ENCODE peak calls at places on chromosomes 12 and 14, in seven cellular contexts. M, H, I, A, Q, O and X are unnamed samples.

GRCh38 chr14:23694085-23694975 is 58.2 kb downstream of the DHRS2 start:
- DNase-seq in A (no peak), H (no peak), Q (no peak), M (no peak), O (no peak), I (no peak), X (no peak)

GRCh38 chr12:14373202-14373601 is 7.7 kb downstream of the ATF7IP start:
- DNase-seq in O (no peak), I (no peak), H (no peak), Q (no peak), A (no peak), M (no peak), X (no peak)

GRCh38 chr12:10851243-10851858 is 2.1 kb upstream of the PRR4 start:
- DNase-seq in O (no peak), I (no peak), Q (no peak), A (no peak), M (no peak), H (no peak), X (no peak)

GRCh38 chr12:47775100-47775911 is 2.3 kb downstream of the SLC48A1 start:
- DNase-seq in Q (no peak), H (peak), I (no peak), A (no peak), O (peak), M (no peak), X (no peak)

GRCh38 chr12:54004841-54005530 is 3.8 kb upstream of the HOXC8 start:
- DNase-seq in A (no peak), H (no peak), I (no peak), O (no peak), Q (no peak), M (no peak), X (no peak)

GRCh38 chr14:104968153-104968527 is 10.0 kb downstream of the AHNAK2 start:
- DNase-seq in A (peak), I (peak), H (peak), O (peak), M (peak), Q (peak), X (no peak)

GRCh38 chr12:124861492-124861891 is 2.2 kb downstream of the SCARB1 start:
- DNase-seq in M (peak), A (peak), Q (peak), H (peak), O (peak), I (peak), X (no peak)

GRCh38 chr12:80107221-80107620 is 7.9 kb downstream of the OTOGL start:
- DNase-seq in O (no peak), M (no peak), I (no peak), H (no peak), Q (no peak), A (no peak), X (no peak)

GRCh38 chr12:26340649-26341048 is 145.3 kb downstream of the SSPN start:
- DNase-seq in I (no peak), Q (peak), M (no peak), A (no peak), O (no peak), H (no peak), X (no peak)

GRCh38 chr12:56634242-56634836 is 4.2 kb upstream of the BAZ2A start:
- DNase-seq in A (peak), H (peak), Q (peak), M (peak), O (no peak), I (no peak), X (no peak)
- TF ChIP-seq POLR2A in A (no peak), H (no peak), Q (peak), M (no peak), O (no peak), I (no peak), X (no peak)

DNA sequence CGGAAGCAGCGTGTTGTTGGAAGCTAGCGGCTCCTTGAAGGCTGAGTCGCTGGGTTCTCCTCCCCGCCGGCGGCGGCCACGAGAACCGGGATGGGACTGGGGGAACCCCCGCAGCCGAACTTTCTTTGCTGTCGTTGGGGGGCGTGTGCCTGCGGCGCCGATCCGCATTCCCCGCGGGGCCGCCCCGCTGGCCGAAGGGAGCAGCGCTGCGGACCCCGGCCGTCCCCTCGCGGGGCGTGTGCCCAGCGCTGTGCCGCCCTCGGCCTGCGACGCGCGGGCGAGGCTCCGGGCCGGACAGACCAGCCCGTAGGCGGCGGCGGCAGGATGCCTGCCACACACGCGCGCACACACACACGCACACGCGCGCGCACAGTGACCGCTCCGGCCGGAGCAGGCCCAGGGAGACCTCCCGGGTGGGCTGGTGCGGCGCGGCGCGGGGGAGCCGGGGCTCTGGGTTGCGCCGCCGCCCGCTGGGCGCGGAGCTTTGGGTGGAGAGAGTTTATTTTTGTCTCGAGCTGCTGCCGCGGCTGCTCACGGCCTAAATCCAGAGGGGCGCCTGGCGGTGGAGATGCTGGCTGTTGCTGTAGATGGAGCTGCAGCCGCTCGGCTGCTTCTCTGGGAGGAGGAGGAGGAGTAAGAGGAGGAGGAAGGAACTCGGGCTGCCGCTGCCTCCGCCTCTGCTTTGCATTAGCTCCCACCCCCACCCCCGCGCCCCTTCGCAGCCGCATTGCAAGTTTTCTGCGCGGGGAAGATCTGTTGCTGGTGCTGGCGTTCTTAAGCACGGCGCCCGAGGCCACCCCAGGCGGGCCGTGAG is at the start of gene SAMD4A:
- DNase-seq in O (peak), M (peak), A (peak), Q (peak), H (peak), I (peak), X (peak)
- TF ChIP-seq POLR2A in O (peak), M (no peak), A (no peak), Q (peak), H (no peak), I (peak), X (no peak)

GRCh38 chr14:31461545-31461944 is 4.2 kb upstream of the DTD2 start:
- DNase-seq in H (no peak), M (no peak), I (no peak), Q (no peak), O (no peak), A (no peak), X (no peak)

GRCh38 chr14:31457665-31458659 is 656 bp upstream of the DTD2 start:
- DNase-seq in Q (no peak), H (no peak), I (no peak), M (no peak), O (no peak), A (no peak), X (no peak)

GRCh38 chr14:31456841-31457664 is at the start of gene DTD2:
- DNase-seq in M (peak), H (peak), O (peak), Q (peak), A (peak), I (peak), X (peak)
- TF ChIP-seq POLR2A in M (no peak), H (no peak), O (peak), Q (peak), A (peak), I (peak), X (peak)

GRCh38 chr14:94129758-94130414 is 482 bp upstream of the IFI27L2 start:
- DNase-seq in I (peak), A (no peak), H (peak), O (no peak), M (peak), Q (no peak), X (no peak)

GRCh38 chr14:94128216-94128839 is 1.1 kb downstream of the IFI27L2 start:
- DNase-seq in I (no peak), M (peak), H (no peak), O (peak), A (no peak), Q (no peak), X (no peak)

GRCh38 chr14:94126800-94127199 is 2.6 kb downstream of the IFI27L2 start:
- DNase-seq in I (peak), H (no peak), A (no peak), Q (no peak), O (peak), M (peak), X (no peak)

GRCh38 chr14:94127330-94127729 is 2.1 kb downstream of the IFI27L2 start:
- DNase-seq in M (no peak), Q (no peak), I (peak), A (no peak), H (no peak), O (no peak), X (no peak)

DNA sequence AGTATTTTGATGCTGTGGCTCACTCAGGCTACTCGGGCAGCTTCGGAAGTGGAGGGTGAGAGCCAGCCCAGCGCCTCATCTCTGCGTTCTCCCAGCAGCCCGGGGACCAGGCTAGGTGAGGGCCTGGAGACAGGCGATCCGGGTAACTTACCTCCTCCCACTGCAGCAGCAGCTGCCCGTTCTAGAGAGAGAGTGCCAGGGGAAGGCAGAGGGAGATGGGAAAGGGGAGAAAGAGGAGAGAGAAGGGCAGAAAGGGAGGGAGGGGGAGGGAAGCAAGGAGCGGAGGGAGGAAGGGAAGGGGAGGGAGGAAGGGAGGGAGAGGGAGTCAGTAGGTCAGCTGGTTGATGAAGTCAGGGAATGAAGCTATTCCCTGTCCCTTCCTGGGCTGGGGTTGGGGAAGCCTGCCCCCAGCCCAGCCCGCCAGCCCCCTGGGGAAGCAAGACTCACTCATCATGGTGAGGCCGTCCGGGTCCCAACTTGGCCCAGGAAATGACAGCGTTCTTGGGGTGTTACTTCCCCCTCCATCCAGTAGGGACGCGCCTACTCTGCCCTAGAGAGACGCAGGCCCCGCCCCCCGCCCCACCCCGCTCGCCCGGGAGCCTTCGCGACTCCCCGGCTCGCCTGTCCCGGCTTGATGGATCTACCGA is at the start of gene IFI27L2:
- DNase-seq in H (peak), I (peak), M (peak), O (peak), A (no peak), Q (peak), X (peak)
- TF ChIP-seq POLR2A in H (no peak), I (peak), M (no peak), O (no peak), A (no peak), Q (peak), X (peak)